ENCODE peak calls at places on chromosome 7, in ten cellular contexts. One of them, this sample, is unnamed.

GRCh38 chr7:94949532-94949931 is 42.1 kb downstream of the PPP1R9A start:
- DNase-seq in left ventricle myocardium inferior: no peak
- DNase-seq in iPS DF 6.9: no peak
- DNase-seq in H9: no peak
- DNase-seq in AG04450: no peak
- DNase-seq in Peyer's patch: no peak
- DNase-seq in stomach: no peak
- DNase-seq in aorta: no peak
- DNase-seq in brain microvascular endothelial cell: no peak
- DNase-seq in neuronal stem cell: no peak
- DNase-seq in this sample: no peak

GRCh38 chr7:122965306-122965705 is 30.2 kb downstream of the TAS2R16 start:
- DNase-seq in stomach: no peak
- DNase-seq in H9: no peak
- DNase-seq in aorta: no peak
- DNase-seq in AG04450: no peak
- DNase-seq in brain microvascular endothelial cell: no peak
- DNase-seq in iPS DF 6.9: no peak
- DNase-seq in Peyer's patch: no peak
- DNase-seq in neuronal stem cell: no peak
- DNase-seq in left ventricle myocardium inferior: no peak
- DNase-seq in this sample: no peak

GRCh38 chr7:157684596-157685429 is 348.0 kb downstream of the DNAJB6 start:
- DNase-seq in neuronal stem cell: peak
- DNase-seq in stomach: no peak
- DNase-seq in aorta: no peak
- DNase-seq in H9: no peak
- DNase-seq in left ventricle myocardium inferior: no peak
- DNase-seq in AG04450: no peak
- DNase-seq in Peyer's patch: peak
- DNase-seq in iPS DF 6.9: no peak
- DNase-seq in brain microvascular endothelial cell: no peak
- DNase-seq in this sample: no peak

GRCh38 chr7:50721160-50721559 is 61.5 kb downstream of the GRB10 start:
- DNase-seq in brain microvascular endothelial cell: peak
- DNase-seq in neuronal stem cell: no peak
- DNase-seq in iPS DF 6.9: no peak
- DNase-seq in aorta: no peak
- DNase-seq in stomach: no peak
- DNase-seq in H9: no peak
- DNase-seq in left ventricle myocardium inferior: no peak
- DNase-seq in AG04450: no peak
- DNase-seq in Peyer's patch: no peak
- DNase-seq in this sample: no peak

GRCh38 chr7:132441935-132442334 is 134.3 kb downstream of the PLXNA4 start:
- DNase-seq in brain microvascular endothelial cell: no peak
- DNase-seq in aorta: no peak
- DNase-seq in left ventricle myocardium inferior: peak
- DNase-seq in H9: no peak
- DNase-seq in iPS DF 6.9: no peak
- DNase-seq in AG04450: no peak
- DNase-seq in neuronal stem cell: no peak
- DNase-seq in stomach: no peak
- DNase-seq in Peyer's patch: no peak
- DNase-seq in this sample: no peak

GRCh38 chr7:30914611-30915601 is 3.3 kb downstream of the AQP1 start:
- DNase-seq in aorta: peak
- DNase-seq in brain microvascular endothelial cell: peak
- DNase-seq in AG04450: no peak
- DNase-seq in iPS DF 6.9: no peak
- DNase-seq in neuronal stem cell: no peak
- DNase-seq in H9: no peak
- DNase-seq in Peyer's patch: peak
- DNase-seq in stomach: no peak
- DNase-seq in left ventricle myocardium inferior: no peak
- DNase-seq in this sample: no peak

GRCh38 chr7:25091757-25092156 is 33.3 kb downstream of the CYCS start:
- DNase-seq in Peyer's patch: no peak
- DNase-seq in left ventricle myocardium inferior: no peak
- DNase-seq in neuronal stem cell: no peak
- DNase-seq in AG04450: no peak
- DNase-seq in aorta: no peak
- DNase-seq in brain microvascular endothelial cell: no peak
- DNase-seq in H9: no peak
- DNase-seq in stomach: no peak
- DNase-seq in iPS DF 6.9: no peak
- DNase-seq in this sample: no peak

GRCh38 chr7:23928391-23928790 is 218.4 kb downstream of the STK31 start:
- DNase-seq in H9: no peak
- DNase-seq in brain microvascular endothelial cell: no peak
- DNase-seq in left ventricle myocardium inferior: no peak
- DNase-seq in iPS DF 6.9: no peak
- DNase-seq in stomach: no peak
- DNase-seq in aorta: no peak
- DNase-seq in neuronal stem cell: no peak
- DNase-seq in Peyer's patch: no peak
- DNase-seq in AG04450: no peak
- DNase-seq in this sample: no peak

GRCh38 chr7:148334959-148335577 is 255.5 kb upstream of the C7orf33 start:
- DNase-seq in iPS DF 6.9: no peak
- DNase-seq in left ventricle myocardium inferior: no peak
- DNase-seq in brain microvascular endothelial cell: peak
- DNase-seq in AG04450: no peak
- DNase-seq in stomach: no peak
- DNase-seq in neuronal stem cell: peak
- DNase-seq in Peyer's patch: no peak
- DNase-seq in aorta: no peak
- DNase-seq in H9: peak
- DNase-seq in this sample: no peak

GRCh38 chr7:1706721-1707613 is 36.9 kb downstream of the ELFN1 start:
- DNase-seq in Peyer's patch: peak
- DNase-seq in left ventricle myocardium inferior: no peak
- DNase-seq in iPS DF 6.9: no peak
- DNase-seq in aorta: peak
- DNase-seq in AG04450: no peak
- DNase-seq in neuronal stem cell: no peak
- DNase-seq in stomach: peak
- DNase-seq in brain microvascular endothelial cell: no peak
- DNase-seq in H9: no peak
- DNase-seq in this sample: peak

GRCh38 chr7:77697535-77697831 is 1.2 kb downstream of the RSBN1L start:
- DNase-seq in AG04450: no peak
- DNase-seq in left ventricle myocardium inferior: peak
- DNase-seq in aorta: no peak
- DNase-seq in iPS DF 6.9: no peak
- DNase-seq in neuronal stem cell: no peak
- DNase-seq in Peyer's patch: peak
- DNase-seq in H9: no peak
- DNase-seq in stomach: no peak
- DNase-seq in brain microvascular endothelial cell: no peak
- DNase-seq in this sample: no peak
- H3K27ac ChIP-seq in AG04450: peak
- H3K27ac ChIP-seq in left ventricle myocardium inferior: peak
- H3K27ac ChIP-seq in aorta: no peak
- H3K27ac ChIP-seq in iPS DF 6.9: no peak
- H3K27ac ChIP-seq in neuronal stem cell: no peak
- H3K27ac ChIP-seq in Peyer's patch: peak
- H3K27ac ChIP-seq in H9: no peak
- H3K27ac ChIP-seq in stomach: peak
- H3K27ac ChIP-seq in brain microvascular endothelial cell: peak
- H3K27ac ChIP-seq in this sample: peak

GRCh38 chr7:36151921-36152755 is 916 bp upstream of the EEPD1 start:
- DNase-seq in neuronal stem cell: no peak
- DNase-seq in stomach: no peak
- DNase-seq in brain microvascular endothelial cell: no peak
- DNase-seq in AG04450: no peak
- DNase-seq in H9: no peak
- DNase-seq in aorta: no peak
- DNase-seq in Peyer's patch: no peak
- DNase-seq in left ventricle myocardium inferior: no peak
- DNase-seq in iPS DF 6.9: no peak
- DNase-seq in this sample: no peak
- H3K27ac ChIP-seq in neuronal stem cell: no peak
- H3K27ac ChIP-seq in stomach: peak
- H3K27ac ChIP-seq in brain microvascular endothelial cell: peak
- H3K27ac ChIP-seq in AG04450: no peak
- H3K27ac ChIP-seq in H9: no peak
- H3K27ac ChIP-seq in aorta: no peak
- H3K27ac ChIP-seq in Peyer's patch: peak
- H3K27ac ChIP-seq in left ventricle myocardium inferior: peak
- H3K27ac ChIP-seq in iPS DF 6.9: no peak
- H3K27ac ChIP-seq in this sample: no peak

GRCh38 chr7:158989006-158989405 is 132.6 kb downstream of the DYNC2I1 start:
- DNase-seq in brain microvascular endothelial cell: no peak
- DNase-seq in neuronal stem cell: no peak
- DNase-seq in AG04450: no peak
- DNase-seq in Peyer's patch: no peak
- DNase-seq in stomach: no peak
- DNase-seq in H9: no peak
- DNase-seq in aorta: no peak
- DNase-seq in iPS DF 6.9: no peak
- DNase-seq in left ventricle myocardium inferior: no peak
- DNase-seq in this sample: no peak
- H3K27ac ChIP-seq in brain microvascular endothelial cell: no peak
- H3K27ac ChIP-seq in neuronal stem cell: no peak
- H3K27ac ChIP-seq in AG04450: no peak
- H3K27ac ChIP-seq in Peyer's patch: no peak
- H3K27ac ChIP-seq in stomach: no peak
- H3K27ac ChIP-seq in H9: no peak
- H3K27ac ChIP-seq in aorta: no peak
- H3K27ac ChIP-seq in iPS DF 6.9: no peak
- H3K27ac ChIP-seq in left ventricle myocardium inferior: no peak
- H3K27ac ChIP-seq in this sample: no peak

DNA sequence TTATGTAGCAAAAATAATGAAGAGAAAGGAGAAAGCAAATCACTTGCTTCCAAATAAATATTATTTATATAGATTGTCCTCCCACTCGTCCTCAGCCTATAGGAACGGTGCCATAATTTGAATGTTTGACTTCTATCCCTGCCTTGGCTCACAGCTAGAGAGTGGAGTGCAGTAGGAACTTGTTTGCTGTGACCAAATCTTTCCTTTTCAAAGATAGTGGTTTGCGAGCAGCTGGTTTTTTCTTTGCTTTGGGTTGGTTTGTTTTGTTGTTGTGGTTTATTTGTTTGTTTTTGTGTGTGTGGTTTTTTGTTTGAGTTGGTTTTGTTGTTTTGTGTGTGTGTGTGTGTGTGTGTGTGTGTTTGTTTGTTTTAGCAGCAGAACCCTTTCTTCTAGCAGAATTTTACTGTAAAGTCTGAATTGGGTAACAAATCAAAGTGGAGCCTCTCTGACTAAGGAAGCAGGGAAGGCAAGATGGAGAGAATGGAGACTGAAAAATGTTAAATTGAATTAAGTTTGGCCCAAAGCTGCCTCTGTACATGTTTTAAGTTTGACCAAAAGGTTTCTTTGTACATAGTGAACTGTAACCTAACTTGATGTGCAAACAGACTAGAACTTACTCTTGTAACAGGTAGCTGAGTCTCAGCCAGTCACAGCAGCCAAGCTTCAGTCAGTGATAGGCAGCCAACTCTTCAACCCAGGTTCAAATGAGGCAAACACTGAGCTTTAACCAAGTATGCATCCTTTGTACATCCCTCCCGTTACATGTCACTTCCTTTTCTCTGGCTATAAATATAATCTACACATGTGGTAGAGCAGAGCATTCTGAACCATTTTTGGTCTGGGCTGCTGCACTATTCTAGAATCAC is 149.5 kb upstream of the LRGUK start:
- DNase-seq in Peyer's patch: no peak
- DNase-seq in H9: no peak
- DNase-seq in neuronal stem cell: no peak
- DNase-seq in brain microvascular endothelial cell: no peak
- DNase-seq in left ventricle myocardium inferior: no peak
- DNase-seq in iPS DF 6.9: no peak
- DNase-seq in aorta: no peak
- DNase-seq in stomach: no peak
- DNase-seq in AG04450: no peak
- DNase-seq in this sample: no peak
- H3K27ac ChIP-seq in Peyer's patch: no peak
- H3K27ac ChIP-seq in H9: peak
- H3K27ac ChIP-seq in neuronal stem cell: peak
- H3K27ac ChIP-seq in brain microvascular endothelial cell: no peak
- H3K27ac ChIP-seq in left ventricle myocardium inferior: no peak
- H3K27ac ChIP-seq in iPS DF 6.9: no peak
- H3K27ac ChIP-seq in aorta: no peak
- H3K27ac ChIP-seq in stomach: no peak
- H3K27ac ChIP-seq in AG04450: no peak
- H3K27ac ChIP-seq in this sample: no peak

GRCh38 chr7:18509491-18509890 is 13.9 kb downstream of the HDAC9 start:
- DNase-seq in H9: no peak
- DNase-seq in iPS DF 6.9: no peak
- DNase-seq in Peyer's patch: no peak
- DNase-seq in brain microvascular endothelial cell: no peak
- DNase-seq in aorta: no peak
- DNase-seq in stomach: no peak
- DNase-seq in left ventricle myocardium inferior: no peak
- DNase-seq in AG04450: no peak
- DNase-seq in neuronal stem cell: no peak
- DNase-seq in this sample: no peak
- H3K27ac ChIP-seq in H9: no peak
- H3K27ac ChIP-seq in iPS DF 6.9: no peak
- H3K27ac ChIP-seq in Peyer's patch: peak
- H3K27ac ChIP-seq in brain microvascular endothelial cell: peak
- H3K27ac ChIP-seq in aorta: peak
- H3K27ac ChIP-seq in stomach: no peak
- H3K27ac ChIP-seq in left ventricle myocardium inferior: peak
- H3K27ac ChIP-seq in AG04450: peak
- H3K27ac ChIP-seq in neuronal stem cell: no peak
- H3K27ac ChIP-seq in this sample: peak